ENCODE peak calls at places on chromosome 16, in five cellular contexts. M is skeletal muscle cell, C is thoracic aorta, K is frontal cortex, E is AG09309. R is an unnamed sample.

GRCh38 chr16:85535352-85536072 is 77.6 kb upstream of the GSE1 start:
- DNase-seq in C (no peak), M (no peak), K (no peak), E (no peak), R (no peak)

GRCh38 chr16:85395207-85395912 is 217.8 kb upstream of the GSE1 start:
- DNase-seq in M (peak), E (peak), C (peak), K (no peak), R (no peak)

GRCh38 chr16:3158498-3159314 is 23.9 kb downstream of the ZNF213 start:
- DNase-seq in E (no peak), C (peak), K (peak), M (no peak), R (peak)

GRCh38 chr16:57601801-57602478 is 26.5 kb upstream of the ADGRG1 start:
- DNase-seq in C (no peak), E (no peak), M (no peak), K (no peak), R (peak)

GRCh38 chr16:66886346-66886745 is 6.0 kb downstream of the PDP2 start:
- DNase-seq in M (no peak), K (no peak), E (no peak), C (no peak), R (no peak)

GRCh38 chr16:66248096-66248495 is 118.4 kb upstream of the CDH5 start:
- DNase-seq in E (peak), M (peak), C (no peak), K (no peak), R (peak)

GRCh38 chr16:51577621-51578303 is 426.7 kb upstream of the SALL1 start:
- DNase-seq in K (no peak), E (no peak), C (no peak), M (no peak), R (no peak)

GRCh38 chr16:57669476-57670162 is 1.5 kb downstream of the ADGRG3 start:
- DNase-seq in K (no peak), C (no peak), E (no peak), M (no peak), R (peak)

GRCh38 chr16:89534147-89534788 is 26.1 kb downstream of the SPG7 start:
- DNase-seq in K (peak), C (no peak), E (peak), M (peak), R (no peak)

GRCh38 chr16:69890114-69890890 is 60.8 kb upstream of the CLEC18A start:
- DNase-seq in K (peak), C (peak), E (no peak), M (peak), R (peak)

GRCh38 chr16:4465977-4466779 is 8.2 kb downstream of the NMRAL1 start:
- DNase-seq in C (no peak), K (no peak), M (no peak), E (no peak), R (no peak)

GRCh38 chr16:77849640-77850258 is 61.4 kb downstream of the VAT1L start:
- DNase-seq in K (no peak), C (no peak), E (no peak), M (no peak), R (peak)

R was measured in lower leg skin.